ENCODE peak calls at places on chromosomes 11 and 22, in ten cellular contexts. I is astrocyte of the spinal cord, P is HCT116, Z is cardiac fibroblast, N is lower lobe of right lung, G is fibroblast of mammary gland, X is lower leg skin, Q is mammary epithelial cell, Y is AG04450, U is suprapubic skin. L is an unnamed sample.

GRCh38 chr11:30608534-30608933 is 22.4 kb upstream of the MPPED2 start:
- DNase-seq in I (no peak), P (no peak), Z (no peak), N (no peak), G (no peak), X (no peak), Q (no peak), Y (no peak), U (no peak), L (no peak)

GRCh38 chr11:35304393-35304790 is 115.0 kb downstream of the SLC1A2 start:
- DNase-seq in I (peak; percentile 74), P (no peak), Z (peak; percentile 60), N (no peak), G (peak; percentile 92), X (no peak), Q (peak; percentile 42), Y (no peak), U (no peak), L (peak; percentile 11)

GRCh38 chr11:76669901-76670474 is 559 bp downstream of the LRRC32 start:
- DNase-seq in I (peak; percentile 65), P (no peak), Z (peak; percentile 91), N (peak; percentile 41), G (peak; percentile 82), X (peak; percentile 94), Q (no peak), Y (peak; percentile 55), U (no peak), L (no peak)

GRCh38 chr11:96102664-96103068 is 178.8 kb upstream of the MTMR2 start:
- DNase-seq in I (peak; percentile 70), P (no peak), Z (peak; percentile 68), N (no peak), G (peak; percentile 45), X (no peak), Q (peak; percentile 27), Y (peak; percentile 8), U (no peak), L (no peak)

GRCh38 chr11:134046681-134047449 is 22.0 kb upstream of the JAM3 start:
- DNase-seq in I (no peak), P (no peak), Z (no peak), N (no peak), G (no peak), X (peak; percentile 82), Q (no peak), Y (no peak), U (no peak), L (no peak)

GRCh38 chr11:65399249-65399648 is 12.8 kb downstream of the FRMD8 start:
- DNase-seq in I (no peak), P (no peak), Z (no peak), N (no peak), G (no peak), X (no peak), Q (no peak), Y (no peak), U (no peak), L (no peak)

GRCh38 chr11:31412946-31413345 is 43.3 kb downstream of the DNAJC24 start:
- DNase-seq in I (peak; percentile 63), P (no peak), Z (peak; percentile 38), N (no peak), G (peak; percentile 77), X (no peak), Q (peak; percentile 39), Y (peak; percentile 15), U (no peak), L (no peak)

GRCh38 chr11:75673977-75674582 is 5.2 kb upstream of the MAP6 start:
- DNase-seq in I (peak; percentile 30), P (peak; percentile 43), Z (peak; percentile 66), N (no peak), G (peak; percentile 75), X (no peak), Q (peak; percentile 62), Y (no peak), U (no peak), L (no peak)

GRCh38 chr22:40024201-40025061 is 29.7 kb downstream of the FAM83F start:
- DNase-seq in I (peak; percentile 47), P (peak; percentile 24), Z (peak; percentile 71), N (peak; percentile 82), G (peak; percentile 61), X (no peak), Q (peak; percentile 35), Y (no peak), U (no peak), L (peak; percentile 82)

GRCh38 chr11:118152552-118153471 is at the start of gene SCN4B:
- DNase-seq in I (peak; percentile 18), P (no peak), Z (peak; percentile 56), N (peak; percentile 73), G (peak; percentile 24), X (no peak), Q (peak; percentile 61), Y (peak; percentile 6), U (no peak), L (peak; percentile 31)

GRCh38 chr22:36741204-36741793 is 34.6 kb downstream of the IFT27 start:
- DNase-seq in I (no peak), P (peak; percentile 46), Z (no peak), N (no peak), G (peak; percentile 28), X (peak; percentile 45), Q (no peak), Y (no peak), U (peak; percentile 24), L (no peak)

GRCh38 chr11:69644071-69644961 is 3.4 kb downstream of the CCND1 start:
- DNase-seq in I (peak; percentile 96), P (no peak), Z (peak; percentile 97), N (peak; percentile 92), G (peak; percentile 87), X (no peak), Q (peak; percentile 69), Y (peak; percentile 86), U (peak; percentile 79), L (peak; percentile 86)
- TF ChIP-seq CTCF in I (peak; percentile 43), P (no peak), Z (peak; percentile 39), N (peak; percentile 42), G (peak; percentile 16), X (no peak), Q (peak; percentile 25), Y (peak; percentile 50), U (no peak), L (no peak)

DNA sequence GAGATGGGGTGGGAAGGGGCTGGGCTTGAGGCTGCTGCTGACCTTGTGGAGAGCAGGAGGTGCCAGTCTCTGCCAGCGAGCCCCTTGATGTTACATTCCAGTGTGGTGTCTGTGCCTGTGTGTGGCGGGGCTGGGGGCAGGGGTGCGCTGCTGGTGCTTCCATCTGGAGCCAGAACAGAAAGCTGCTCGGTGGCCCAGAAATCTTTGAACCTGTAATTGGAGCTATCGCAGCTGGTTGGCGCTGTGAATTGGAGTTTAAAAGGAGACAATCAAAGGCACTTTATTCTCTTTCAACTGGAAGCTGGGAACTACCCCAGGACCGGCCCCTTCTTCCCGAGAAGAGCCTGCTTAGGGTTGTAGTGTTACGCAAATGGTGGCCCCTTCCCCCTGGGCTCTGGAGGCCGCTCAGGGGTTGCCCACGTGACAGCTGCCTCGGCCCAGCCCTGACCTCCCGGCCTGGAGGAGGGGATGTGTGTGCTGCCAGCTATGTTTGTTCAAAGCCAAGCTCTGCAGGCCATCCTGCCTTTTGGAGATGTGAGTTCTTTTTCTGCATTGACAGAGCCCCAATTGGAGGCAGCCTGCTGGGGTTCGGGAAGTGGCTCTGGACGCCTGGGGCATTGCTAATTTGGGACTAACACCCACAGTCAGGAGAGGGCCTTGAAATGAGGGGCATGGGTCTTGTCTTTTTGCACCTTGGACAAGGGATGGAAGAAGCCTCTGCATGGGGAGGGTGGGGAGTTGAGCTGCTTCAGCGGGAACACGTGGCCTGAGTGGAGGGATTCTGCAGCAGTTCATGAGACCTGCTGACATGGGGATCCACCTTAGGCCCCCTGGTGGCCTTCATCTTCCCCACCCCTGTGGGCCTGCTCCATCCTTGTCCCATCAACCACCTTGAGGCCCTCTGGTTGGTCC is 14.0 kb upstream of the ARSA start:
- DNase-seq in I (peak; percentile 34), P (no peak), Z (peak; percentile 84), N (peak; percentile 57), G (peak; percentile 29), X (peak; percentile 82), Q (no peak), Y (no peak), U (peak; percentile 69), L (no peak)
- TF ChIP-seq CTCF in I (peak; percentile 52), P (no peak), Z (peak; percentile 37), N (peak; percentile 41), G (peak; percentile 44), X (no peak), Q (peak; percentile 56), Y (peak; percentile 54), U (no peak), L (no peak)

GRCh38 chr11:46238078-46238966 is 39.1 kb upstream of the CREB3L1 start:
- DNase-seq in I (peak; percentile 59), P (no peak), Z (peak; percentile 87), N (peak; percentile 82), G (peak; percentile 65), X (peak; percentile 93), Q (peak; percentile 32), Y (no peak), U (peak; percentile 83), L (peak; percentile 45)
- TF ChIP-seq CTCF in I (no peak), P (no peak), Z (no peak), N (no peak), G (no peak), X (no peak), Q (no peak), Y (no peak), U (no peak), L (no peak)

DNA sequence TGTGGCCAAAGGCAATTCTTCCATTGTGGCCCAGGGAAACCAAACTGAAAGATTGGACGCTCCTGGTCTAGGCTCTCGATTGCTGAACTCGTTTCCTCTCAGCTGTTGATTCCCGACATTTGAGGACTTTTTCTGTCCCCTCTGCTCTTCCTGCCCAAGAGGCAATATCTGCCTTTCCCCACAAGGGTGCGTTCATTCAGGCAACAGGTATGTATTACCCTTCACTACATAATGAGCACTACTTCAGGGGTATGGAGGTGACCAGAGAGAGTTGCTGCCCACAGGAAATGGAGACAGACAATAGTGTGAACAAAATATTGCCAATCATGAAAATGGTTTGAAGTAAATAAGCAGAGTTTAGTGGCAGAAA is 8.2 kb downstream of the PTH start:
- DNase-seq in I (no peak), P (peak; percentile 8), Z (peak; percentile 8), N (no peak), G (peak; percentile 1), X (no peak), Q (no peak), Y (no peak), U (no peak), L (peak; percentile 28)
- TF ChIP-seq CTCF in I (peak; percentile 38), P (peak; percentile 52), Z (peak; percentile 35), N (no peak), G (peak; percentile 29), X (no peak), Q (peak; percentile 10), Y (peak; percentile 34), U (no peak), L (peak; percentile 11)